ENCODE peak calls at places on chromosome 17, in nine cellular contexts. N, Q, E, C, Y, A, H, S and Z are unnamed samples.

GRCh38 chr17:43169561-43170139 is 1.4 kb upstream of the NBR1 start:
- DNase-seq in C (peak), N (peak), E (no peak), A (peak), Q (peak), Y (peak), S (peak), H (no peak), Z (no peak)

GRCh38 chr17:74919440-74920305 is 3.4 kb downstream of the USH1G start:
- DNase-seq in S (no peak), H (no peak), N (peak), Q (no peak), Y (no peak), C (no peak), A (no peak), E (peak), Z (no peak)

GRCh38 chr17:71055128-71055527 is 885.8 kb downstream of the KCNJ2 start:
- DNase-seq in Y (no peak), A (no peak), S (no peak), Q (no peak), H (no peak), N (peak), C (no peak), E (no peak), Z (peak)

GRCh38 chr17:81518785-81519283 is 6.2 kb upstream of the ACTG1 start:
- DNase-seq in C (no peak), E (no peak), H (no peak), A (no peak), S (peak), Y (no peak), Q (peak), N (peak), Z (no peak)

GRCh38 chr17:50908860-50909764 is 43.0 kb upstream of the TOB1 start:
- DNase-seq in A (no peak), Q (peak), E (peak), C (no peak), N (no peak), S (peak), H (no peak), Y (no peak), Z (no peak)

GRCh38 chr17:72338847-72339790 is 218.3 kb downstream of the SOX9 start:
- DNase-seq in E (no peak), S (no peak), H (no peak), N (peak), A (peak), Q (peak), C (no peak), Y (peak), Z (no peak)

GRCh38 chr17:64028874-64029464 is 8.5 kb upstream of the ICAM2 start:
- DNase-seq in Y (peak), N (peak), A (peak), C (no peak), E (peak), H (peak), S (peak), Q (peak), Z (no peak)

GRCh38 chr17:81095608-81095888 is 60.6 kb downstream of the BAIAP2 start:
- DNase-seq in E (no peak), Y (no peak), S (no peak), Q (no peak), H (no peak), N (no peak), C (no peak), A (no peak), Z (no peak)

GRCh38 chr17:8438441-8438840 is 2.8 kb downstream of the NDEL1 start:
- DNase-seq in Q (no peak), A (no peak), N (no peak), H (no peak), C (no peak), E (no peak), S (no peak), Y (no peak), Z (no peak)

GRCh38 chr17:70110443-70110880 is 35.4 kb downstream of the KCNJ16 start:
- DNase-seq in H (no peak), C (no peak), Q (no peak), A (no peak), E (no peak), N (no peak), Y (no peak), S (no peak), Z (no peak)

GRCh38 chr17:66755101-66755943 is 79.6 kb upstream of the CACNG5 start:
- DNase-seq in H (no peak), A (no peak), C (no peak), S (no peak), Y (no peak), E (no peak), N (no peak), Q (no peak), Z (peak)

GRCh38 chr17:27471321-27472269 is 15.3 kb downstream of the KSR1 start:
- DNase-seq in Q (no peak), H (no peak), Y (no peak), A (no peak), C (no peak), N (no peak), S (peak), E (peak), Z (peak)

GRCh38 chr17:43877031-43877430 is 30.1 kb downstream of the CD300LG start:
- DNase-seq in Q (no peak), E (no peak), Y (no peak), C (no peak), H (no peak), S (no peak), A (no peak), N (no peak), Z (no peak)

GRCh38 chr17:27408891-27409290 is 47.4 kb upstream of the KSR1 start:
- DNase-seq in H (no peak), S (no peak), Y (no peak), C (no peak), E (no peak), Q (no peak), N (peak), A (peak), Z (no peak)

GRCh38 chr17:10758062-10758461 is 28.2 kb upstream of the TMEM220 start:
- DNase-seq in S (no peak), Q (no peak), N (no peak), A (no peak), E (no peak), Y (no peak), C (no peak), H (no peak), Z (no peak)

GRCh38 chr17:35372846-35373531 is 432 bp downstream of the SLFN11 start:
- DNase-seq in Y (peak), A (no peak), C (no peak), H (peak), S (peak), N (peak), E (peak), Q (no peak), Z (no peak)

GRCh38 chr17:67594115-67594878 is 123.4 kb upstream of the NOL11 start:
- DNase-seq in A (no peak), N (no peak), E (no peak), Q (peak), C (no peak), Y (no peak), S (no peak), H (no peak), Z (no peak)

GRCh38 chr17:31144427-31144826 is 49.6 kb downstream of the NF1 start:
- DNase-seq in A (no peak), H (no peak), C (no peak), E (no peak), S (no peak), N (no peak), Q (no peak), Y (no peak), Z (no peak)